ENCODE peak calls at places on chromosomes 2 and 18, in eight cellular contexts. L is HepG2, Q is sigmoid colon, F is transverse colon, X is SK-N-SH, P is suprapubic skin, A is H1, M is upper lobe of left lung. V is an unnamed sample. For H3K36me3, the result is how much of the 10 kb centered on the place peaks cover.

GRCh38 chr2:168244318-168244717 is 3.1 kb downstream of the STK39 start:
- DNase-seq in L (peak), Q (no peak), F (peak), X (no peak), P (no peak), A (no peak), M (peak), V (peak)

GRCh38 chr2:197972587-197972986 is 168.2 kb downstream of the PLCL1 start:
- DNase-seq in L (no peak), Q (no peak), F (no peak), X (no peak), P (no peak), A (no peak), M (no peak), V (no peak)

GRCh38 chr2:214069254-214069653 is 341.6 kb upstream of the VWC2L start:
- DNase-seq in L (peak), Q (no peak), F (no peak), X (peak), P (no peak), A (no peak), M (no peak), V (no peak)

GRCh38 chr2:216031960-216032689 is 18.8 kb upstream of the MREG start:
- DNase-seq in L (no peak), Q (no peak), F (no peak), X (no peak), P (no peak), A (no peak), M (no peak), V (no peak)

GRCh38 chr2:120794716-120795115 is 59.0 kb downstream of the GLI2 start:
- DNase-seq in L (no peak), Q (no peak), F (no peak), X (no peak), P (no peak), A (no peak), M (no peak), V (no peak)

GRCh38 chr2:62309465-62310091 is 113.7 kb downstream of the B3GNT2 start:
- DNase-seq in L (no peak), Q (no peak), F (no peak), X (peak), P (no peak), A (no peak), M (no peak), V (no peak)

GRCh38 chr2:152088006-152088405 is 10.8 kb downstream of the CACNB4 start:
- DNase-seq in L (no peak), Q (no peak), F (no peak), X (peak), P (no peak), A (no peak), M (no peak), V (no peak)

GRCh38 chr2:16727256-16727655 is 61.6 kb upstream of the CYRIA start:
- DNase-seq in L (no peak), Q (no peak), F (no peak), X (no peak), P (no peak), A (no peak), M (no peak), V (peak)

GRCh38 chr2:217714268-217714643 is 288.5 kb downstream of the TNS1 start:
- DNase-seq in L (peak), Q (peak), F (peak), X (no peak), P (no peak), A (no peak), M (peak), V (no peak)

GRCh38 chr2:171447675-171448074 is 13.6 kb downstream of the DCAF17 start:
- DNase-seq in L (no peak), Q (no peak), F (no peak), X (no peak), P (no peak), A (no peak), M (no peak), V (no peak)

GRCh38 chr18:35582899-35583558 is 1.5 kb downstream of the GALNT1 start:
- DNase-seq in L (peak), Q (no peak), F (no peak), X (peak), P (no peak), A (no peak), M (no peak), V (no peak)

GRCh38 chr2:50951416-50951815 is 80.5 kb downstream of the NRXN1 start:
- DNase-seq in L (no peak), Q (no peak), F (no peak), X (no peak), P (no peak), A (no peak), M (no peak), V (no peak)

GRCh38 chr2:81324046-81324445 is 1019.5 kb upstream of the LRRTM1 start:
- DNase-seq in L (peak), Q (no peak), F (no peak), X (no peak), P (no peak), A (peak), M (no peak), V (no peak)

GRCh38 chr18:21912339-21913239 is 172.0 kb downstream of the MIB1 start:
- DNase-seq in L (no peak), Q (no peak), F (no peak), X (no peak), P (no peak), A (no peak), M (no peak), V (no peak)

GRCh38 chr2:24508878-24509277 is 17.8 kb downstream of the NCOA1 start:
- DNase-seq in L (no peak), Q (no peak), F (no peak), X (no peak), P (no peak), A (no peak), M (no peak), V (no peak)

GRCh38 chr18:8402237-8402636 is 207.0 kb upstream of the RAB12 start:
- DNase-seq in L (no peak), Q (no peak), F (no peak), X (no peak), P (no peak), A (no peak), M (no peak), V (no peak)
- H3K36me3 ChIP-seq in L (under half), Q (under half), F (under half), X (under half), P (under half), A (under half), M (half or more), V (under half)

GRCh38 chr2:74835831-74836674 is 2.1 kb downstream of the HK2 start:
- DNase-seq in L (peak), Q (no peak), F (no peak), X (peak), P (no peak), A (no peak), M (no peak), V (no peak)

GRCh38 chr2:74834806-74835755 is 1.2 kb downstream of the HK2 start:
- DNase-seq in L (peak), Q (no peak), F (peak), X (peak), P (peak), A (peak), M (peak), V (peak)

GRCh38 chr2:74831693-74832530 is 2.0 kb upstream of the HK2 start:
- DNase-seq in L (peak), Q (no peak), F (no peak), X (no peak), P (no peak), A (no peak), M (no peak), V (no peak)

GRCh38 chr2:74836675-74837401 is 2.9 kb downstream of the HK2 start:
- DNase-seq in L (no peak), Q (no peak), F (no peak), X (no peak), P (no peak), A (peak), M (no peak), V (no peak)

DNA sequence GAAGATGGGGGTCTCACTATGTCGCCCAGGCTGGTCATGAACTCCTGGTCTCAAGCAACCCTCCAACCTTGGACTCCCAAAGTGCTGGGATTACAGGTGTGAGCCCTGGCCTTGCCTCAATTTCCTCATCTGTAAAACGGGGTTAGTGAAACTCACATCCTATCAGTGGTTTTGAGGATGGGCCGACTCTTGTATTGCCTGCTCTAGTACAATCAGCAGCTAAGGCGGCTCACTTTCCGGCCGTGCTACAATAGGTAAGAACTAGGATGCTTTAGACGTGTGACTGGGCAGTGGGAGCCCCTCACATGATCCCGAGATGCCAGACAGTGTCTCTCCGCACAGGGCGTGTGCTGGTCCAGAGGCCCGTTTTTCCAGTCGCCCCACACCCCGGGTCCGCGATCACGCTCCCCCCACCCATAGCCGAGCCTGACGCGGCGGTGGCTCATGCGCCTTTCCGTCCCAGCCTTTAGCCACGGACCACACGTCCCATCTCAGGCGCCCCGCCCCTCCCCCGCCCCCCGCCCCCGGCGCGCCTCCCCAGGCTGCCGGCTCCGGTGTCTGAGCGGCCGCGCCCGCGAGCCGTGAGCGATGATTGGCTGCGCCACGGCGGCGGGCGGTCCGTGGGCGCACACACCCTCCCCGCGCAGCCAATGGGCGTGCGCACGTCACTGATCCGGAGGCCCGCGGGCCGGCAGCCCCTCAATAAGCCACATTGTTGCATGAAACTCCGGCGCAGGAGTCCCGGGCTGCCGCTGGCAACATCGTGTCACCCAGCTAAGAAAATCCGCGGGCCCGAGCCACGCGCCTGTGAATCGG is at the start of gene HK2:
- DNase-seq in L (peak), Q (peak), F (peak), X (peak), P (peak), A (peak), M (peak), V (peak)
- TF ChIP-seq POLR2AphosphoS5 in L (peak), Q (no peak), F (peak), X (no peak), P (no peak), A (no peak), M (peak), V (peak)

GRCh38 chr2:182522428-182522896 is 95.6 kb upstream of the PDE1A start:
- DNase-seq in L (no peak), Q (no peak), F (no peak), X (no peak), P (no peak), A (no peak), M (no peak), V (no peak)
- TF ChIP-seq EP300 in L (no peak), Q (no peak), F (no peak), X (no peak), P (no peak), A (no peak), M (no peak), V (no peak)

GRCh38 chr2:189803431-189803830 is 19.2 kb downstream of the PMS1 start:
- DNase-seq in L (no peak), Q (no peak), F (no peak), X (no peak), P (no peak), A (no peak), M (no peak), V (no peak)

GRCh38 chr2:189799030-189799331 is 14.7 kb downstream of the PMS1 start:
- DNase-seq in L (no peak), Q (no peak), F (no peak), X (no peak), P (no peak), A (no peak), M (no peak), V (no peak)

GRCh38 chr2:189799531-189799930 is 15.3 kb downstream of the PMS1 start:
- DNase-seq in L (no peak), Q (no peak), F (no peak), X (no peak), P (no peak), A (no peak), M (no peak), V (no peak)

GRCh38 chr2:189798312-189799029 is 14.2 kb downstream of the PMS1 start:
- DNase-seq in L (peak), Q (no peak), F (no peak), X (peak), P (no peak), A (no peak), M (no peak), V (no peak)

DNA sequence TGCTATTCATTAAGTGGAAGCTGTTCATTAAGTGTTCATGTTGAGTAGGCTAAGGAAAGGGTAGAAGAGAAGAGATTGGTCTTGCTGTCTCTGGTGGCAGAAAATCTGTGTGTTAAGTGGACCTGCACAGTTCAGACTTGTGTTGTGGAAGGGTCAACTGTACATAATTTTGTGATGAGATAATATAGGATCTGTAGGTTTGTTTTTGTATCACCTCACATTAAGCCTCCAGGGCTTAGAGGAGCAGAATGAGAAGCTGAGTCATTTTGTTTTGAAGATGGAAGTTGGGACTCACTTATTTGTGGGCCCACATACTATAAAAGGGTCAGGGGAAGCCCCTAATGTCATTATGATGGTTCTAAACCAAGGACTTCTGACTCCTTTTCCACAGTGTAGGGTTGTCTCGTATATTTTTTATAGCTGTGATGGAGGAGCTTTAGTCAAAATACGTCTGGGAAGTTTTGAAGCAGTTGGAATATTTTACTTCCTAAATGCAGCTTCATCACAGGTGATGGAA is 18.2 kb downstream of the PMS1 start:
- DNase-seq in L (no peak), Q (no peak), F (no peak), X (no peak), P (no peak), A (no peak), M (no peak), V (no peak)
- H3K36me3 ChIP-seq in L (half or more), Q (under half), F (under half), X (half or more), P (under half), A (under half), M (under half), V (under half)

DNA sequence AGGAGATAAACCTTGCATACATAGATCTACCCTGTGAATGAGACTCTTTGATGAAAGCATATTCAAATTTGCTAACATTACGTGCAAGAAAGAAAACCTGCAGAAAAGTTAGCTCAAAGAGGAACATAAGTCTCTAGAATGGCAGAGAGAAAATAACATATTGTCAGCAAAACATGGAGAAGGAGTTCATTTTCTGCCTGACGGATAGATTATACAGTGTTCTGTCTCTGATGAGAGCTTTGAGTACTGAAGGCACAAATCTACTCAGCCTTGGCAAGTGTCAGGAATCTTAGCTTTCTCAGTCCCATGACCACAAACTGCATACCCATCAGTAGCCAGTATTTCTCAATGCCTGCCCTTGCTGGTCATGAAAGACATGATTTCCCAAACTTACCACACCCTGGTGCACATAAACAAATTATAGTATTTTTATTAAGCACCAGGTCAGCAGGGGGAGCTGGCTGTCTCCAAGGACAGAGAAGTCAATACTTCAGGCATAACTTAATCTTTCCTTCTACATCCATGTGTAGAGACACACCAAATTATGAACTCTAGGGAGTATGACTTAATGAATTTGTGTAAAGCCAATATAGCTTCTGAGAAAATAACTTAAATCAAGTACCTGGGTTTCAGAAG is 401.2 kb upstream of the SOX11 start:
- DNase-seq in L (no peak), Q (no peak), F (no peak), X (no peak), P (no peak), A (no peak), M (no peak), V (no peak)
- TF ChIP-seq POLR2AphosphoS5 in L (no peak), Q (no peak), F (no peak), X (no peak), P (no peak), A (no peak), M (no peak), V (no peak)

GRCh38 chr2:182081602-182082260 is 96.1 kb downstream of the PPP1R1C start:
- DNase-seq in L (no peak), Q (no peak), F (no peak), X (no peak), P (no peak), A (no peak), M (no peak), V (no peak)
- TF ChIP-seq EP300 in L (no peak), Q (no peak), F (no peak), X (no peak), P (no peak), A (no peak), M (no peak), V (no peak)

DNA sequence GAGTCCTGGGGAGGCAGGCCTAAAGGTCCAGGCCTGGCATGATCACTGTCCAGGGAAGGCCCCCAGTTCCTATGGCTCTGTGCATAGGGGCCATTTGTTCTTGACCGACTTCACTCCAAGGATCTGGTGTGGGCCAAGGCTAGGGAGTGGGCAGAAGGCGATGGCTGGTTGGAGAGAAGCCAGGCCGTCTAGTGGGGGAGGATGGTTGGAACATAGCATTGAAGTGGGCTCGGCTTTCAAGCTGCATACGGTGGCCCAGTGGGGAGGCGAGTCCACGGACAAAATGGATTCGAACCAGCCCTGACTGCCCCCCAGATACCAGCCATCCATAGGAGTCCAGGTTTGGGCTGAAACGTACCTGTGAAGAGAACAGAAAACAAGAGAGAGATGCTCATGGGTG is 3.6 kb upstream of the MPV17 start:
- DNase-seq in L (no peak), Q (no peak), F (no peak), X (no peak), P (no peak), A (no peak), M (no peak), V (no peak)
- H3K36me3 ChIP-seq in L (under half), Q (under half), F (under half), X (under half), P (half or more), A (under half), M (half or more), V (under half)

GRCh38 chr18:6578686-6579085 is 150.8 kb upstream of the ARHGAP28 start:
- DNase-seq in L (no peak), Q (no peak), F (no peak), X (no peak), P (no peak), A (no peak), M (no peak), V (no peak)
- TF ChIP-seq POLR2AphosphoS5 in L (no peak), Q (no peak), F (no peak), X (no peak), P (no peak), A (no peak), M (no peak), V (no peak)

GRCh38 chr2:102478686-102479470 is 5.9 kb downstream of the SLC9A4 start:
- DNase-seq in L (no peak), Q (no peak), F (no peak), X (no peak), P (no peak), A (no peak), M (no peak), V (peak)
- TF ChIP-seq EP300 in L (no peak), Q (no peak), F (no peak), X (no peak), P (no peak), A (no peak), M (no peak), V (no peak)

V was measured in stomach.